ENCODE peak calls at places on chromosome 9, in nine cellular contexts. E is foreskin fibroblast; A is Peyer's patch; I is astrocyte of the spinal cord; P is cardiac fibroblast; H is CD4-positive, alpha-beta T cell; W is CD8-positive, alpha-beta T cell; M is fibroblast of mammary gland; S is SK-N-SH. J is an unnamed sample.

GRCh38 chr9:129720865-129721545 is 31.8 kb downstream of the PTGES start:
- DNase-seq in M (no peak), I (no peak), W (no peak), E (no peak), P (no peak), A (no peak), S (no peak), H (no peak), J (no peak)

GRCh38 chr9:110427497-110428104 is 89.9 kb upstream of the TXNDC8 start:
- DNase-seq in M (peak), S (peak), A (no peak), E (peak), H (no peak), P (peak), W (no peak), I (peak), J (peak)

GRCh38 chr9:69985971-69986370 is 57.7 kb upstream of the MAMDC2 start:
- DNase-seq in W (no peak), M (peak), H (no peak), S (no peak), P (no peak), A (no peak), E (no peak), I (no peak), J (no peak)

GRCh38 chr9:7523644-7524043 is 275.9 kb downstream of the DMAC1 start:
- DNase-seq in M (no peak), H (no peak), W (no peak), P (no peak), A (no peak), E (no peak), I (no peak), S (no peak), J (no peak)

GRCh38 chr9:97638666-97639065 is 5.0 kb downstream of the NCBP1 start:
- DNase-seq in M (no peak), W (no peak), P (no peak), E (no peak), I (no peak), A (no peak), S (no peak), H (no peak), J (no peak)

GRCh38 chr9:72292184-72292787 is 72.7 kb downstream of the ZFAND5 start:
- DNase-seq in W (no peak), S (peak), M (peak), A (no peak), H (no peak), I (peak), P (peak), E (no peak), J (peak)

GRCh38 chr9:83239787-83240186 is 176.8 kb upstream of the RASEF start:
- DNase-seq in A (no peak), S (no peak), M (peak), E (no peak), P (peak), I (peak), H (no peak), W (no peak), J (peak)

GRCh38 chr9:11064853-11065252 is 452.1 kb upstream of the PTPRD start:
- DNase-seq in P (no peak), S (peak), E (no peak), H (no peak), M (no peak), I (no peak), W (no peak), A (no peak), J (no peak)

GRCh38 chr9:100322954-100323536 is 29.7 kb downstream of the TEX10 start:
- DNase-seq in E (peak), M (peak), I (peak), A (no peak), P (peak), W (no peak), S (peak), H (no peak), J (peak)

GRCh38 chr9:136855461-136856077 is 3.4 kb downstream of the MAMDC4 start:
- DNase-seq in A (no peak), E (no peak), M (no peak), P (no peak), H (no peak), I (no peak), W (no peak), S (no peak), J (no peak)

GRCh38 chr9:35272989-35273388 is 111.2 kb downstream of the UNC13B start:
- DNase-seq in I (peak), S (no peak), H (no peak), P (peak), E (peak), A (no peak), M (peak), W (no peak), J (peak)

GRCh38 chr9:112299514-112299913 is 33.9 kb downstream of the PTBP3 start:
- DNase-seq in I (peak), S (no peak), P (peak), H (no peak), M (peak), W (no peak), E (peak), A (no peak), J (peak)

GRCh38 chr9:36867672-36868471 is 166.2 kb downstream of the PAX5 start:
- DNase-seq in I (no peak), P (no peak), H (no peak), W (no peak), M (no peak), S (no peak), A (no peak), E (no peak), J (no peak)

GRCh38 chr9:27059907-27060306 is 49.1 kb upstream of the TEK start:
- DNase-seq in P (peak), W (no peak), A (no peak), M (no peak), S (no peak), I (no peak), H (no peak), E (no peak), J (peak)

GRCh38 chr9:113783475-113783874 is 92.6 kb upstream of the ZNF618 start:
- DNase-seq in M (no peak), H (no peak), A (no peak), P (no peak), S (no peak), I (no peak), W (no peak), E (no peak), J (no peak)

GRCh38 chr9:100725376-100725775 is 147.5 kb downstream of the CAVIN4 start:
- DNase-seq in E (no peak), P (no peak), A (no peak), I (no peak), S (no peak), M (no peak), H (no peak), W (no peak), J (peak)

GRCh38 chr9:116860509-116861120 is 173.5 kb downstream of the TRIM32 start:
- DNase-seq in P (peak), W (no peak), A (peak), H (no peak), I (peak), S (peak), E (peak), M (peak), J (peak)

GRCh38 chr9:77194423-77194822 is 17.1 kb downstream of the VPS13A start:
- DNase-seq in H (no peak), M (peak), I (no peak), E (no peak), A (no peak), W (no peak), P (no peak), S (no peak), J (no peak)

GRCh38 chr9:92029553-92029952 is 79.5 kb upstream of the ROR2 start:
- DNase-seq in A (no peak), E (no peak), I (no peak), P (no peak), M (peak), H (no peak), W (no peak), S (no peak), J (no peak)
- TF ChIP-seq CTCF in A (no peak), E (peak), I (peak), P (no peak), M (peak), H (no peak), W (no peak), S (peak), J (peak)

DNA sequence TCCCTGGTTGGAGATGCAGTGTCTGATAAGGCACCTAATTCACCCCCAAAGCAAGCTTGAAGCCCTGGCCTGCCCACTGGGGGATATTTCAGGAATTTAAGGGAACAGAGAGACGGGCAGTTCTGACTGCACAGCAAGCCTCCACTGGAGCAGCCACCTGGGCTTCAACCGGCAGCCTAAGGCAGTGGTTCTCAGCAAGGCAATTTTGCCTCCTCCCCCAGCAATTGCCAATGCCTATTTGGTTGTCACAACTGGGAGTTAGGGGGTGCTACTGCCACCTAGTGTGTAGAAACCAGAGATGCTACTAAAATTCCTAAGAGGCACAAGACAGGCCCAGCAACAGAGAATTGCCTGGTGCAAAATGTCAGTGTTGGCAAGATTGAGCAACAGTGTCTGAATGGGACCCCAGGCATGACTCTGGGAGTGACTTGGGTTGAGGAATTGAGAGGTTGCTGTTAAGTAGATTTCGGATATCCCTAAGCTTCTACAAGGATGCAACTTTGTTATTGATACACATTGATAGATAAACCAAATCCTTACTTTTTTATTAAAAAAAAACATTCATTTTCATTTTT is 58.7 kb upstream of the CTSL start:
- DNase-seq in W (no peak), M (peak), H (no peak), E (no peak), I (no peak), A (no peak), S (peak), P (peak), J (peak)
- TF ChIP-seq CTCF in W (no peak), M (peak), H (no peak), E (no peak), I (peak), A (peak), S (peak), P (peak), J (peak)

GRCh38 chr9:91422832-91423711 is 560 bp downstream of the NFIL3 start:
- DNase-seq in M (peak), S (no peak), H (peak), I (peak), P (peak), A (peak), E (peak), W (peak), J (peak)

GRCh38 chr9:91426123-91426745 is 2.6 kb upstream of the NFIL3 start:
- DNase-seq in W (no peak), H (no peak), I (peak), M (peak), S (peak), E (peak), P (peak), A (no peak), J (peak)

GRCh38 chr9:91425270-91425669 is 1.6 kb upstream of the NFIL3 start:
- DNase-seq in I (no peak), H (no peak), E (no peak), P (peak), S (no peak), A (no peak), M (peak), W (no peak), J (no peak)

GRCh38 chr9:91423785-91424402 is at the start of gene NFIL3:
- DNase-seq in A (peak), W (peak), H (peak), P (peak), S (peak), E (peak), M (peak), I (peak), J (peak)

DNA sequence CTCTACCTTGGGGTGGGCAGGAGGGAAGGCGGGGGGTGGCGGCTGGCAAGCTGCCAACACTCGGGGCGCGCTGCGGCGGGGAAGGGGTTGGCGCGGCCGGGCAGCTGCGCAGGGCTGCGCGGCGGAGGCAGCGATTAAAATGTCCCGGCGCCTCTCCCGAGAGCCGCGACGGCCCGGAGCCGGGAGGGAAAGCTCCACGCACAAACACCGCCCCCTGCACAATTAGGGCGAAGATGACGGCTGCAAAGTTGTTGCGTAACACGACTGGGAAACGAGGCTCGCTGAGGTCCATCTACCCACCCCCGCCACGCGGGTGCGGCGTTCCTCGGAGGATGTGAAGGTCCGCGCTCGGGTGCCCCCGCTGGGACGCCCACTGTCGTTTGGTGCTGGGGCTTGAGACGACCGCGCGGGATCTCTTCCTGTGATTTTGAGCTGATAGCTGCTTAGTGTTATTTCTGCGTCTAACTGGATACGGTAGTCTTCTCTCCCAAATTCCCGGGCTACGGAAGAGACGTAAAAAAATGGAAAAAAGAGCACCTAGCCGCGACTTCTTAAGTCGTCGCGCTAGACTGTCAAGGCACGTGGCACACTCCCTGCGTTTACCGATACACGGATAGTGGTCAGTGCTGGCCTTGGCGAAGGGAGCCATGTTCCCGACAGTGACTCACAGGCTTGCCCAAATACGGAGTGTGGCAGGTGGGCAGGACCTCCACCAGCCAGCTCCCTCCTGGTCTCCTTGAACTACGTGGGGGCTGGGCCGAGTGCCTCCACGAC is 958 bp upstream of the NFIL3 start:
- DNase-seq in I (peak), W (peak), S (peak), P (peak), H (peak), A (peak), M (peak), E (peak), J (peak)
- TF ChIP-seq CTCF in I (peak), W (no peak), S (no peak), P (no peak), H (no peak), A (peak), M (peak), E (peak), J (peak)

GRCh38 chr9:89870207-89870606 is 265.4 kb downstream of the GADD45G start:
- DNase-seq in M (no peak), E (no peak), P (no peak), H (no peak), W (no peak), I (no peak), A (no peak), S (no peak), J (no peak)

GRCh38 chr9:89868100-89868499 is 263.3 kb downstream of the GADD45G start:
- DNase-seq in H (no peak), S (no peak), A (no peak), I (no peak), M (no peak), P (no peak), W (no peak), E (no peak), J (no peak)

GRCh38 chr9:89872426-89872912 is 267.7 kb downstream of the GADD45G start:
- DNase-seq in S (no peak), W (no peak), H (no peak), A (no peak), I (no peak), P (no peak), E (no peak), M (no peak), J (no peak)

GRCh38 chr9:89871871-89872331 is 267.1 kb downstream of the GADD45G start:
- DNase-seq in E (no peak), W (no peak), I (no peak), S (no peak), M (no peak), P (no peak), A (no peak), H (no peak), J (no peak)

GRCh38 chr9:89869774-89870173 is 265.0 kb downstream of the GADD45G start:
- DNase-seq in M (no peak), W (no peak), A (no peak), I (no peak), S (no peak), P (no peak), H (no peak), E (no peak), J (no peak)
- TF ChIP-seq CTCF in M (no peak), W (no peak), A (no peak), I (no peak), S (no peak), P (no peak), H (no peak), E (no peak), J (no peak)

DNA sequence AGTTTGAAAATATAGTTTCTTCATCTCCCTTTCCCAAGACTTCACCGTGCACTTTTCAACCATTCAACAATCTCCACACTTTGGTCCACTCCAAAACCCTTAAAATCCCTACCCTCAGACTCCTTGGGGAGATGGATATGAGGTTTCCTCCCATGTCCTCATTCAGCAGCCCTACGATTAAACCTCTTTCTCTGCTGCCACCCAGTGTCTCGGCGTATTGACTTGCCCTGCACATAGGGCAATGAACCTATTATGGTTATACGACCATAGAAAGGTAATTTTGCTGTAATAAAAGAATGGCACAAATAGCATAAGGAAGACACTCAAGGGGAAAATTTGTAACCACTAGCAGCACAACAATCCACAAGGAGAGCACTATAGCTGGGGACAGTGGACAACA is 803.5 kb downstream of the TLE1 start:
- DNase-seq in A (no peak), W (no peak), E (no peak), I (no peak), S (no peak), H (no peak), M (peak), P (peak), J (no peak)
- TF ChIP-seq CTCF in A (no peak), W (no peak), E (no peak), I (no peak), S (peak), H (no peak), M (peak), P (peak), J (no peak)